ENCODE peak calls at places on chromosomes 6 and 20, in seven cellular contexts. G, E, K, T, F, Q and H are unnamed samples.

GRCh38 chr6:125415921-125416320 is 114.2 kb upstream of the HDDC2 start:
- DNase-seq in G (no peak), E (peak; percentile 30), K (no peak), T (no peak), F (no peak), Q (no peak), H (no peak)

GRCh38 chr6:151814614-151815013 is 7.1 kb downstream of the ESR1 start:
- DNase-seq in G (no peak), E (no peak), K (no peak), T (no peak), F (no peak), Q (no peak), H (no peak)

GRCh38 chr6:33628401-33628964 is 7.4 kb downstream of the ITPR3 start:
- DNase-seq in G (no peak), E (no peak), K (no peak), T (no peak), F (peak; percentile 84), Q (no peak), H (no peak)

GRCh38 chr20:17189976-17190710 is 36.7 kb upstream of the PCSK2 start:
- DNase-seq in G (no peak), E (no peak), K (no peak), T (no peak), F (no peak), Q (no peak), H (no peak)

GRCh38 chr20:796916-797315 is 28.6 kb upstream of the SLC52A3 start:
- DNase-seq in G (no peak), E (no peak), K (no peak), T (no peak), F (no peak), Q (no peak), H (no peak)

GRCh38 chr20:57507477-57507876 is 17.5 kb downstream of the CTCFL start:
- DNase-seq in G (no peak), E (no peak), K (no peak), T (no peak), F (no peak), Q (no peak), H (peak; percentile 6)

GRCh38 chr20:24755411-24755922 is 193.6 kb upstream of the CST7 start:
- DNase-seq in G (no peak), E (no peak), K (no peak), T (no peak), F (no peak), Q (no peak), H (no peak)

GRCh38 chr6:143427109-143427817 is 23.2 kb downstream of the ADAT2 start:
- DNase-seq in G (peak; percentile 38), E (peak; percentile 95), K (peak; percentile 87), T (peak; percentile 80), F (peak; percentile 54), Q (peak; percentile 84), H (peak; percentile 83)

GRCh38 chr6:31940256-31940664 is 5.6 kb upstream of the CFB start:
- DNase-seq in G (no peak), E (peak; percentile 25), K (no peak), T (no peak), F (no peak), Q (no peak), H (no peak)

GRCh38 chr6:2556761-2557160 is 194.0 kb downstream of the MYLK4 start:
- DNase-seq in G (no peak), E (no peak), K (no peak), T (no peak), F (no peak), Q (no peak), H (peak; percentile 47)

GRCh38 chr6:32965901-32966300 is 2.5 kb upstream of the BRD2 start:
- DNase-seq in G (no peak), E (no peak), K (no peak), T (no peak), F (no peak), Q (no peak), H (no peak)

GRCh38 chr6:49097116-49097515 is 365.9 kb downstream of the MMUT start:
- DNase-seq in G (no peak), E (no peak), K (no peak), T (no peak), F (no peak), Q (no peak), H (no peak)

GRCh38 chr6:28353981-28354676 is 4.4 kb downstream of the ZKSCAN3 start:
- DNase-seq in G (no peak), E (peak; percentile 54), K (no peak), T (no peak), F (no peak), Q (no peak), H (peak; percentile 73)

GRCh38 chr6:150301871-150302800 is 66.7 kb upstream of the IYD start:
- DNase-seq in G (no peak), E (no peak), K (peak; percentile 28), T (no peak), F (no peak), Q (no peak), H (peak; percentile 59)

GRCh38 chr6:32982084-32982701 is 13.8 kb downstream of the BRD2 start:
- DNase-seq in G (no peak), E (peak; percentile 36), K (no peak), T (no peak), F (peak; percentile 69), Q (no peak), H (peak; percentile 31)

GRCh38 chr20:50595988-50596693 is 86.0 kb downstream of the PTPN1 start:
- DNase-seq in G (no peak), E (no peak), K (no peak), T (no peak), F (no peak), Q (peak; percentile 39), H (no peak)

GRCh38 chr6:158073776-158074175 is 92.1 kb downstream of the SYNJ2 start:
- DNase-seq in G (no peak), E (no peak), K (no peak), T (no peak), F (peak; percentile 69), Q (no peak), H (no peak)

GRCh38 chr6:97292671-97293070 is 9.7 kb upstream of the MMS22L start:
- DNase-seq in G (no peak), E (no peak), K (no peak), T (no peak), F (no peak), Q (no peak), H (no peak)

GRCh38 chr6:127841811-127842210 is 59.0 kb downstream of the THEMIS start:
- DNase-seq in G (no peak), E (no peak), K (no peak), T (no peak), F (no peak), Q (no peak), H (no peak)

GRCh38 chr20:24379116-24379927 is 90.1 kb upstream of the SYNDIG1 start:
- DNase-seq in G (peak; percentile 7), E (no peak), K (no peak), T (peak; percentile 34), F (no peak), Q (no peak), H (peak; percentile 37)

GRCh38 chr6:13528777-13529343 is 41.5 kb upstream of the GFOD1 start:
- DNase-seq in G (no peak), E (no peak), K (no peak), T (no peak), F (no peak), Q (peak; percentile 18), H (no peak)

GRCh38 chr6:102950967-102951366 is 1557.5 kb downstream of the GRIK2 start:
- DNase-seq in G (no peak), E (no peak), K (no peak), T (no peak), F (no peak), Q (no peak), H (no peak)

GRCh38 chr6:163831736-163832135 is 417.2 kb downstream of the QKI start:
- DNase-seq in G (no peak), E (no peak), K (no peak), T (no peak), F (no peak), Q (no peak), H (no peak)

GRCh38 chr6:109768485-109768884 is 77.4 kb downstream of the FIG4 start:
- DNase-seq in G (no peak), E (no peak), K (no peak), T (no peak), F (no peak), Q (no peak), H (peak; percentile 87)

GRCh38 chr6:100343678-100344077 is 121.0 kb downstream of the SIM1 start:
- DNase-seq in G (no peak), E (no peak), K (no peak), T (no peak), F (no peak), Q (no peak), H (peak; percentile 66)

GRCh38 chr20:13995086-13995665 is at the start of gene MACROD2:
- DNase-seq in G (no peak), E (peak; percentile 86), K (peak; percentile 82), T (peak; percentile 10), F (peak; percentile 95), Q (peak; percentile 96), H (peak; percentile 50)

GRCh38 chr6:99348823-99349619 is 453 bp downstream of the FAXC start:
- DNase-seq in G (no peak), E (no peak), K (no peak), T (no peak), F (no peak), Q (peak; percentile 47), H (no peak)

GRCh38 chr6:135351635-135352034 is 145.9 kb downstream of the AHI1 start:
- DNase-seq in G (no peak), E (no peak), K (no peak), T (no peak), F (no peak), Q (no peak), H (no peak)